ENCODE peak calls at places on chromosomes 4 and X, in four cellular contexts. K is substantia nigra; D is naive B cell; E is stimulated activated CD4-positive, alpha-beta T cell treated with anti-CD3 and anti-CD28 coated beads, Interleukin-12 subunit alpha, Interleukin-12 subunit beta, amount 100 ng/mL, for 24 hours. R is an unnamed sample.

GRCh38 chrX:2351321-2351720 is 149.5 kb downstream of the DHRSX start:
- DNase-seq in K (no peak), D (no peak), E (no peak), R (no peak)

GRCh38 chr4:183333983-183334382 is 11.8 kb upstream of the CLDN24 start:
- DNase-seq in K (no peak), D (no peak), E (no peak), R (no peak)

GRCh38 chr4:100838286-100838685 is 320.5 kb upstream of the EMCN start:
- DNase-seq in K (no peak), D (no peak), E (no peak), R (no peak)

GRCh38 chr4:183353557-183353956 is 31.3 kb upstream of the CLDN24 start:
- DNase-seq in K (no peak), D (no peak), E (no peak), R (no peak)

GRCh38 chrX:71615954-71616353 is 2.4 kb downstream of the CXCR3 start:
- DNase-seq in K (no peak), D (no peak), E (no peak), R (no peak)

GRCh38 chr4:105060628-105061027 is 86.0 kb upstream of the TET2 start:
- DNase-seq in K (no peak), D (peak), E (no peak), R (no peak)

GRCh38 chr4:23194751-23195150 is 502.0 kb downstream of the GBA3 start:
- DNase-seq in K (no peak), D (no peak), E (no peak), R (no peak)

GRCh38 chrX:71367396-71367795 is 1.2 kb downstream of the TAF1 start:
- DNase-seq in K (no peak), D (no peak), E (no peak), R (no peak)

GRCh38 chrX:150411656-150412055 is 48.5 kb downstream of the MAMLD1 start:
- DNase-seq in K (no peak), D (no peak), E (no peak), R (no peak)

GRCh38 chr4:117010695-117011094 is 74.7 kb downstream of the TRAM1L1 start:
- DNase-seq in K (no peak), D (no peak), E (no peak), R (no peak)

GRCh38 chrX:72128881-72129280 is 2.8 kb downstream of the RTL5 start:
- DNase-seq in K (no peak), D (peak), E (no peak), R (no peak)

GRCh38 chr4:88018471-88018870 is 11.0 kb downstream of the PKD2 start:
- DNase-seq in K (no peak), D (no peak), E (no peak), R (no peak)

GRCh38 chrX:107730298-107730655 is 45.3 kb downstream of the TSC22D3 start:
- DNase-seq in K (no peak), D (no peak), E (no peak), R (no peak)

GRCh38 chrX:153336128-153336894 is 2.4 kb downstream of the ZNF275 start:
- DNase-seq in K (no peak), D (peak), E (no peak), R (peak)

GRCh38 chr4:153142700-153143438 is 61.4 kb upstream of the TRIM2 start:
- DNase-seq in K (peak), D (no peak), E (peak), R (peak)

GRCh38 chrX:68511255-68511654 is 12.4 kb downstream of the YIPF6 start:
- DNase-seq in K (no peak), D (peak), E (no peak), R (peak)

GRCh38 chr4:6953751-6954380 is 44.2 kb downstream of the TBC1D14 start:
- DNase-seq in K (no peak), D (no peak), E (no peak), R (no peak)

GRCh38 chr4:168856312-168856711 is 153.7 kb downstream of the CBR4 start:
- DNase-seq in K (no peak), D (no peak), E (no peak), R (no peak)

GRCh38 chr4:39936565-39937418 is 40.9 kb downstream of the PDS5A start:
- DNase-seq in K (no peak), D (no peak), E (no peak), R (no peak)